ENCODE peak calls at places on chromosomes 1 and 21, in seven cellular contexts. C, U, Q, M, X, F and O are unnamed samples. For H3K9me2, the result is how much of the 10 kb centered on the place peaks cover.

GRCh38 chr1:230823835-230824485 is 44.4 kb downstream of the C1orf198 start:
- DNase-seq in X (no peak), C (no peak), F (no peak), U (peak), M (peak), Q (no peak), O (no peak)

GRCh38 chr1:58908539-58909161 is 124.8 kb upstream of the JUN start:
- DNase-seq in U (peak), F (peak), C (no peak), M (no peak), Q (no peak), X (no peak), O (peak)

GRCh38 chr1:50783286-50783685 is 176.8 kb downstream of the FAF1 start:
- DNase-seq in Q (no peak), F (no peak), M (no peak), X (no peak), U (no peak), C (no peak), O (no peak)

GRCh38 chr1:2384130-2384860 is 7.1 kb downstream of the MORN1 start:
- DNase-seq in Q (no peak), U (no peak), F (no peak), X (no peak), C (no peak), M (no peak), O (no peak)

GRCh38 chr1:87591492-87591891 is 262.8 kb downstream of the LMO4 start:
- DNase-seq in F (no peak), X (no peak), U (no peak), C (no peak), Q (no peak), M (no peak), O (no peak)

GRCh38 chr1:227903614-227904501 is 43.9 kb downstream of the WNT9A start:
- DNase-seq in Q (no peak), M (no peak), F (no peak), C (no peak), X (no peak), U (no peak), O (no peak)

GRCh38 chr1:232378266-232379041 is 251.5 kb downstream of the SIPA1L2 start:
- DNase-seq in F (peak), C (no peak), Q (no peak), X (no peak), U (no peak), M (no peak), O (no peak)

GRCh38 chr1:165375623-165376022 is 19.1 kb upstream of the LMX1A start:
- DNase-seq in F (peak), Q (peak), U (no peak), C (no peak), X (no peak), M (no peak), O (no peak)

GRCh38 chr1:203706444-203706843 is 58.5 kb upstream of the LAX1 start:
- DNase-seq in Q (no peak), M (no peak), F (no peak), C (peak), U (peak), X (no peak), O (no peak)

GRCh38 chr1:187551061-187551460 is 722.3 kb downstream of the PLA2G4A start:
- DNase-seq in X (no peak), C (no peak), M (no peak), U (no peak), Q (peak), F (no peak), O (no peak)

GRCh38 chr1:151934048-151934493 is 24.8 kb upstream of the THEM4 start:
- DNase-seq in C (no peak), U (peak), Q (peak), X (peak), M (peak), F (peak), O (peak)

GRCh38 chr1:42417191-42417590 is 36.6 kb downstream of the RIMKLA start:
- DNase-seq in C (no peak), F (no peak), M (no peak), U (no peak), X (no peak), Q (no peak), O (no peak)
- H3K9me2 ChIP-seq in C (under half), F (under half), M (under half), U (under half), X (under half), Q (under half), O (under half)

DNA sequence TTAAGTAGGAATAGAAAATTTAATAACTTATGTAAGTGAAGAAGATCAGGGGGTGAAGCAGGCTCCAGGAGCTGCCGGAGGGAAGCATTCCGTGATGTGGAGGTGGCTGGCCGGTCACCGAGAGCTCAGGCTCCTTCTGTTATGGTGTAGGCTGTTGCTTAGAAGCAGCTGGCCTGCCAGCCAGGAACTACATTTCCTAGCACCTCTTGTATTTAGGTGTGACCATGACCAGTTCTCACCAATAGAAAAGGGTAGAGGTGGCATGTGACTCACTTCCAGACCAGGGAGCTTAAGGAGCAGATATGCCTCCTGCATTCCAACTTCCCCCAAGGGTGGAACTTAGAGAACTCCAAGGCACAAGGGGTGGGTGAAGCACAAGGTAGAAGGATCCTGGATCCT is 120.7 kb downstream of the ACTL8 start:
- DNase-seq in U (peak), X (no peak), M (no peak), C (no peak), Q (no peak), F (peak), O (no peak)
- H3K4me2 ChIP-seq in U (peak), X (no peak), M (no peak), C (no peak), Q (no peak), F (no peak), O (no peak)

GRCh38 chr1:47438321-47439150 is 692 bp downstream of the FOXD2 start:
- DNase-seq in C (no peak), U (peak), X (no peak), F (no peak), M (no peak), Q (peak), O (no peak)
- TF ChIP-seq EZH2 in C (no peak), U (peak), X (no peak), F (no peak), M (peak), Q (peak), O (no peak)

GRCh38 chr1:22582670-22583635 is 19.7 kb downstream of the EPHA8 start:
- DNase-seq in M (no peak), Q (no peak), X (no peak), U (no peak), C (no peak), F (no peak), O (no peak)
- H3K9me2 ChIP-seq in M (under half), Q (under half), X (under half), U (under half), C (under half), F (under half), O (under half)

DNA sequence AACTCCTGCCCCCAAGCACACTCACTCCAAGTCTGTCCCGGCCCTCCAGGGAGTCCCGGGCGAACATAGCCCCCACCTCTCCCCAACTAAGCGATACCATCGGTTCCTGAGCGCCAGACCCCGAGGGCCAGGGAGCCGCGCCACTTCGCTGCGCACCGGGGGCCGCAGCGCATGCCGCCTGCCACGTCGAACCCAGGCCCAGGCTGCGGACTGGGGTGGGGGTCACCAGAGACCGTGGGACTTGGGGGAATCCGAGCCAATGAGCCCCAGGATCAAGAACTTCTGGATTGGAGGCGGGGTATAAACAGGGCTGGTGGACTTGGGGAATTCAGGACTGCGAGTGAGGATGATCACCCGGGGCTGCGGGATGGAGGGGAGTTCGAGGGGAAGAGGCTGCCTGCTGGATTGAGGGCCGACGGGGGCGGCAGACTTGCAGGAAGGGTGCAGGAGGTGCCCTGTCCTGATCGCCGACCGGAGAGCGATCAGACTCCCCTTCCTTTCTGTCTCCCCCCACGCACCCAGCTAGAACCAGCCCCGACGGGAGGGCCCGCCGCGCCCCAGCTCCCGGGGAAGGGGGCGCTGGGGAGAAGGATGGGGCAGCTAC is 640 bp downstream of the RSPO1 start:
- DNase-seq in F (no peak), U (no peak), M (no peak), X (no peak), Q (peak), C (no peak), O (no peak)
- H3K4me2 ChIP-seq in F (no peak), U (peak), M (peak), X (no peak), Q (peak), C (peak), O (no peak)

GRCh38 chr1:181483561-181484291 is 409 bp downstream of the CACNA1E start:
- DNase-seq in F (no peak), C (no peak), Q (peak), U (no peak), X (no peak), M (no peak), O (no peak)

GRCh38 chr1:181485276-181486097 is 2.2 kb downstream of the CACNA1E start:
- DNase-seq in F (no peak), Q (peak), U (peak), C (no peak), X (peak), M (peak), O (no peak)

GRCh38 chr1:181482001-181482430 is 1.3 kb upstream of the CACNA1E start:
- DNase-seq in C (no peak), M (no peak), F (no peak), Q (peak), X (no peak), U (no peak), O (no peak)

GRCh38 chr1:181482521-181483083 is 715 bp upstream of the CACNA1E start:
- DNase-seq in C (no peak), X (peak), U (peak), F (no peak), Q (peak), M (peak), O (no peak)

DNA sequence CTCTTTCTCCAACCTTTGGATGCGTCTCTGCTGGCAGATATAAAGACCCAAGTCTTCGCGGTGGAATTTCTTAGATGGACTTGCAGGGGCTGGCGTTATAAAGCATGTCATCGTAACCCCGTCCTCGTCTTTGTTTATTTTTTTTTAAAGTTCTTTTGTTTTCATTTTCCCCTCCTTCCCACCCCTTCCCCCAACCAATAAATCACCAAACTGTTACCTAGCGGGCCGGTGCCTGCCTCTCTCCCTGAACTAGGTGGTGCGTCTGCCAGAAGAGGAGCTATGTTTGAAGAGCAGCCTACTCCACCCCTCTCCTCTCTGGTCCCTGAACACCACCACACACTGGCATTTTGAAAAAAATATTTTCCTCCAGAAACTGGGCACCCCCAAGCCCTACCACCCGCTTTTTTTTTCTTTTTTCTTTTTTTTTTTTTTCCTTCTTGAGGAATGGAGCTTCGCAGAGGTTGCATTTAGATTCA is at the start of gene CACNA1E:
- DNase-seq in X (no peak), M (no peak), C (no peak), F (no peak), U (no peak), Q (no peak), O (no peak)
- TF ChIP-seq EZH2 in X (no peak), M (peak), C (no peak), F (no peak), U (no peak), Q (peak), O (no peak)

GRCh38 chr1:45111239-45111638 is 95.2 kb downstream of the ZSWIM5 start:
- DNase-seq in Q (no peak), C (no peak), M (no peak), F (no peak), U (no peak), X (no peak), O (no peak)
- H3K9me2 ChIP-seq in Q (under half), C (under half), M (under half), F (under half), U (under half), X (under half), O (under half)

DNA sequence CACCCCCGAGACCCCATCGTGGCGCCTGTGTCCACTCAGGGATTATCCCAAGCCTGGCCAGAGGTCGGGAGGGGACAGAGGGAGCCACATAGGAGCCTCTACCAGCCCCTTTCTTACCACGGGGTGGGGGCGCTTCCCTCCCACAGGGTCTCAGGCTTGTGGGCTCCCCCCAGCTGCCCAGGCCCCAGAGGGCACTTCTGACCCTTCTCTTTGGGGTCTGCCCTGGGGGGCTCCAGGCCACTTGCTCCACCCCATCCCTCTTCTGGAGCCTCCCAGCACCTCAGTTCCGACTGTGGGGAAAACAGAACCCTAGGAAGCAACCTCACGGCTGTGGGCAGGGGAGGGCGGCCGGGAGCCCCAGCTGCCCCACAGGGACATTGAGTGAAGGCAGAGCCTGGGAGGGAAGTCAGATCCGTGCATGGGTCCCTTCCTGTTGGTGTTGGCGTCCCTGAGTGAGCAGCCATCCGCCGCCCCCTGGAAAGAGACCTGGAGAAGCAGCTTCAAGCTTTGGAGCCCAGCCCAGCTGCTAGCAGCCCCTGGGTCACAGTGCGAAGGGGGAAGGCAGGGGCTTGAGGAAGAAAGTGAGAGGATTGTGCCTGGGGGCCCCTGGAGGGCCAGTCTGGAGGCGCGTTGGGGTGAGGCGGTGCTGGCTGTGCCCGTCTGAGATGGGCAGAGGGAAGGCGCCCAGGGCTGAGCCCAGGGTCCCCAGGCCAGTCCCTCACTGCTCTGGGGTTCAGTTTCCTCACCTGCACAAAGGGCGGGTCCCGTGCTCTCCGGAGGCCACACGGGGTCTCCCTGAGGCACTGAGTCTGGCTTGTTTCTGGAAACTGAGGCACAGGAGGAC is 22.1 kb downstream of the RRP1 start:
- DNase-seq in C (no peak), X (no peak), Q (no peak), F (no peak), M (no peak), U (no peak), O (no peak)
- H3K4me2 ChIP-seq in C (peak), X (peak), Q (no peak), F (no peak), M (peak), U (no peak), O (no peak)

DNA sequence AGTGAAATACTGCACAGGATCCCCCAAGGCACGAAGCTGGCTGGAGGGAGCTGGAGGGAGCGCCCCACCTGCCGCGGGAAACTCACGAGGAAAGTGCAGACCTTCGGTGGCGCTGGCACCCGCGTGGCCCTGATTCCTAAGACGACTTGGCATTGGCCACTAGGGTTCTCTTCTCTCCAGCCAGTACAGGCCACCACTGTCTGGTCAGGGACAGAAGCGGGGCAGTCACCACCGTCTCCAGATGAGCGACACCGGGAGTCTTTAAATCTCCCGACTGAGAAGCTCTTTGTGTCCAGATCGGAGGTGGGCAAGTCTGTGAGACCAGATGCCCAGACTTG is 19.2 kb upstream of the CHIA start:
- DNase-seq in C (no peak), M (no peak), U (no peak), F (no peak), X (no peak), Q (peak), O (no peak)
- TF ChIP-seq EZH2 in C (no peak), M (no peak), U (no peak), F (no peak), X (no peak), Q (no peak), O (no peak)